ENCODE peak calls at places on chromosomes 4 and X, in six cellular contexts. M is heart right ventricle, O is right cardiac atrium, C is mammary epithelial cell, Y is body of pancreas, V is suprapubic skin. K is an unnamed sample.

GRCh38 chrX:9730078-9730477 is 35.6 kb downstream of the GPR143 start:
- DNase-seq in O (no peak), Y (no peak), V (no peak), M (no peak), C (no peak), K (no peak)

GRCh38 chr4:143558823-143559756 is 45.6 kb downstream of the SMARCA5 start:
- DNase-seq in M (peak; percentile 62), O (peak; percentile 85), V (peak; percentile 70), Y (peak; percentile 92), C (peak; percentile 73), K (peak; percentile 79)

GRCh38 chrX:118271770-118272169 is 74.1 kb upstream of the WDR44 start:
- DNase-seq in Y (no peak), M (no peak), C (no peak), O (no peak), V (no peak), K (no peak)

GRCh38 chr4:2762048-2762447 is 5.9 kb upstream of the TNIP2 start:
- DNase-seq in O (no peak), Y (no peak), C (no peak), M (no peak), V (no peak), K (no peak)

GRCh38 chrX:69282893-69283690 is 117.8 kb upstream of the PJA1 start:
- DNase-seq in C (no peak), Y (no peak), O (no peak), M (no peak), V (no peak), K (no peak)

GRCh38 chr4:113481820-113482219 is 279.7 kb downstream of the CAMK2D start:
- DNase-seq in V (no peak), M (no peak), Y (no peak), C (no peak), O (no peak), K (no peak)

GRCh38 chr4:2832309-2832980 is 11.2 kb upstream of the ADD1 start:
- DNase-seq in V (no peak), Y (peak; percentile 2), C (no peak), O (peak; percentile 41), M (no peak), K (no peak)

GRCh38 chrX:104522386-104522785 is 43.6 kb upstream of the IL1RAPL2 start:
- DNase-seq in V (no peak), C (no peak), Y (no peak), M (no peak), O (no peak), K (no peak)

GRCh38 chr4:89997171-89997704 is 102.6 kb downstream of the MMRN1 start:
- DNase-seq in V (no peak), Y (no peak), M (no peak), O (no peak), C (peak; percentile 5), K (no peak)

GRCh38 chr4:3375688-3376087 is 66.1 kb upstream of the HGFAC start:
- DNase-seq in V (no peak), Y (no peak), O (peak; percentile 66), M (no peak), C (peak; percentile 67), K (no peak)

GRCh38 chr4:109177411-109177810 is 125.0 kb downstream of the COL25A1 start:
- DNase-seq in O (no peak), M (no peak), Y (no peak), V (no peak), C (no peak), K (no peak)

GRCh38 chrX:124679199-124679598 is 332.8 kb downstream of the SH2D1A start:
- DNase-seq in O (no peak), V (no peak), C (no peak), Y (no peak), M (no peak), K (no peak)

DNA sequence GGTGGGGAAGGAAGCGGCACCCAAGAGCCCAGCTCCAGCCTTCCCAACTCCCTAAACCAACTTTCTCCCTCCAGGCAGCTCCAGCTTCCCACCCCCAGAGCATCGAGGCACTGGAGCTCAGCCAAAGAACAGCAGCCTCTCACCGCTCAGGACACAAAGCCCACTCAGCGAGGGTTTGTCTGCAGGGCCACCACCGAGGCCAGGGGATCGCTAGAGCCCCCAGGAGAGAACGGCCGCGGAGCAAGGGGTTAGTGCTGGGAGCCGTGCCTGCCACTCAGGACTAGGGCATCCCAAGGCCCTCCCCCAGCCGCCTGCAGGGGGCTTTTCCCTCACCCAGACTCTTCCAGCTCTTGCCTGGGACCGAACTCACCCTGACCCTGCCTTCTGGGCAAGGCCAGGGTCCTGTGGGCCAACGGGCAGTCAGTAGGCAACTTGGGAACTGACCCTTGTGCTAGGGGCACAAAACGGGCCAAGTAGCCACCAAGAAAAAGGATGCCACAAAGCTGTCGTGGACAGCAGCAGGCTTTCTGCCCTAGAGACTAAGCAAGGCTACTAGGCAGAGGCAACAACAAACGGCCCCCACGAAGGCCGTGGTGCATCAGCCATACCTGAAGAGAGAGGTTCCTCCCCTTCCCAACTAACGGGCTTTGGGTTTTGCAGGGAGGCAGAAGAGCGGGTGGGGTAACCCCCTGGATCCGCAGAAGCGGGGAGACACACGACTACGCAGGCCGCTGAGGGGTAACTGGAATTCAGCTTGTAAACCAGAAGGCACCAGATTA is 2.3 kb downstream of the HCFC1 start:
- DNase-seq in M (no peak), Y (no peak), V (peak; percentile 65), O (no peak), C (no peak), K (no peak)
- H3K4me3 ChIP-seq in M (no peak overlapping the region), Y (no peak overlapping the region), V (peak overlapping the region; percentile 60), O (peak overlapping the region; percentile 78), C (peak overlapping the region; percentile 37), K (peak overlapping the region; percentile 8)

DNA sequence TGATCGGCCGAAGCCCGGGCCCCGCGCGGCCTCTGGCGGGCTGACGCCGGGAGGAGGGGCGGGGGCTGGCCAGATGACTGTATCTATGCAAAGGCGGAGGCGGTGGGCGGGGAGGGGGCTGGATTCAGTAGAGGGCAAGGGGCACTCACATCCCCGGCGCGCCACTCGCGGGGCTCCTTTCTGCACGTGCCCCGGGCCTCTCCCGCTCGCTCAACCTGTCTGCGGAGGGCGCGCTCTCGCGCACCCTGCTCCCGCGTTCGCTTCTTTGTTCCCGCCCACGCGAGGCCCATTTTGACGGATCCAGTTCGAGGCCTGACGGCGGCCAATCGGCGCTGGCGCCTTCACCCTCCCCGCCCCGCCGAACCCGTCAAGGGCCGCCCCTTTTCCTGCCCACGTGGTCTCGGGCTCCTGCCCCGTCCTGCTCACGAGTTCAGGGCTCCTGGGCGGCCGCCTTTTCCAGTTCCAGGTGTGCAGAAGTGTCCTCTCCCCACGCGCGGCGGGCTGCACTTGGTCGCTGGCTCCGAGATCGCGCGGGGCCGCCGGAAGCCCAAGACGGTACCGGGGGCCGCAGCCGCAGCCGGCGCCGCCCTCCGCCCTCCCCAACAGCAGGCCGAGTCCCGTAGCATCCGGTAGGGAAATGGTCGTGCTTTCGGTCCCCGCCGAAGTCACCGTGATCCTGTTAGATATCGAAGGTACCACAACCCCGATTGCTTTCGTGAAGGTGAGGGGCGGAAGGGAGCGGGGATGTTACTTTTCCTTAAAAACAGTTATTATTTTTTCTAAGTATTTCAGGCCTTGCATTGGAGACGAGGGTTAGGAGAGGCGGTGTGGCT is at the start of the genes ENOPH1 and HNRNPDL:
- DNase-seq in O (peak; percentile 98), M (peak; percentile 94), Y (peak; percentile 96), C (peak; percentile 98), V (peak; percentile 97), K (peak; percentile 97)
- H3K4me1 ChIP-seq in O (peaks cover 3% of the 10 kb centered on the region), M (peaks cover 22% of the 10 kb centered on the region), Y (peaks cover 42% of the 10 kb centered on the region), C (peaks cover 36% of the 10 kb centered on the region), V (peaks cover 49% of the 10 kb centered on the region), K (peaks cover 11% of the 10 kb centered on the region)

DNA sequence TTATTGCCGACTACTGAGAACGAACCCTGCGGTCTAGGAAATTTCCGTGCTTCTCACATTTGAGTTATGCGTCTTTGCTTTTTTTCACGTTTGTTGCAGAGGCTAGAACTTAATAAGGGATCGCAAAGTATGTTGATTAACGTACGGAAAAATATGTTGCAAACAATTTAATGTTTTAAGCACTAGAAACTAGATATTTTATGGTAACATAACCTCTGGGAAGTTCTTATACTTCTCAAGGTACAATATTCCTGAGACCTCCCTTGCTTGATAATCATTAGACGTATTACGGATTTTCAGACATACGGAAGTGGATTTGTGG is 636 bp upstream of the PRDM5 start:
- DNase-seq in V (no peak), Y (no peak), O (no peak), M (no peak), C (no peak), K (no peak)
- H3K27ac ChIP-seq in V (peak overlapping the region; percentile 90), Y (peak overlapping the region; percentile 92), O (peak overlapping the region; percentile 86), M (peak overlapping the region; percentile 99), C (no peak overlapping the region), K (peak overlapping the region; percentile 99)

GRCh38 chrX:84501798-84502628 is at the start of gene HDX:
- DNase-seq in Y (peak; percentile 85), C (peak; percentile 80), O (peak; percentile 95), M (peak; percentile 83), V (peak; percentile 90), K (peak; percentile 84)
- H3K4me3 ChIP-seq in Y (peak within 1 kb of the TSS; percentile 34), C (peak within 1 kb of the TSS; percentile 59), O (peak within 1 kb of the TSS; percentile 95), M (peak within 1 kb of the TSS; percentile 25), V (peak within 1 kb of the TSS; percentile 55), K (peak within 1 kb of the TSS; percentile 52)

DNA sequence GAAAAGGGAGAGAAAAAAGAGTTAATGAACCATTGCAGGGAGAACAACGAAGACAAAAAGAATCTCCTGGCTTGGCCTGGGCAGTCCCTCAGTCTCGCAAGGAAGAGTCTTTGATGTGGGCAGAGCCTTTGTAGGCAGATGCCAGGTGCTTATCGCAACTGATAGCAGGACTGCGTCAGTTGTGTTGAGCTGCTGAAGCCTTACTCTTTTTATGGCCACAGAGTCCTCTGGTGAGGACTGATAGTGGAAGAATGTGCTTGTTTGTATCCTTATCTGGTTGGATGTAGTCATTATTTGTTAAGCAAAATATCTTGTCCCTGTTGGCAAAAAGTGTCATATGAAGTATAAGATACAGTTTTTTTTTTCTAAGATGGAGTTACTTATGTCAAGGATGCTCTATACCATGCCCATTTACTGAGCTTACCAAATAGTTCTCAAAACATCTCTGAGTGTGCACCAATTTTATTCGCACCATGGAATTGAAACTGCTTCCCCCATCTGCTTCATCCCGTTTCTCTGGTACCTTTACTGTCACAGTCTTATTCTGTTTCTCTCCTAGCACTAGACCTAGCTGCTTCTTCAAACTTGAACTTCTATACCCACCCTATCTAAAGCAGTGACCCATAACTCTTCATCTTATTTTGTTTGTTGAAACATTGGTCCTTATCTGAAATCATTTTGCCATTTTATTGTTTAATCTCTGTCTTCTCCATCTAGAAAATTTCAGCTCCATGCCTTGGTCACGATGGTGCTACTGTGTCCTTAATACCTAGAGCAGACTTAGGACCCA is 47.0 kb upstream of the SPRY1 start:
- DNase-seq in C (no peak), M (no peak), Y (no peak), V (no peak), O (no peak), K (no peak)
- H3K4me1 ChIP-seq in C (peaks cover 22% of the 10 kb centered on the region), M (no peaks in the 10 kb centered on the region), Y (peaks cover 12% of the 10 kb centered on the region), V (peaks cover 28% of the 10 kb centered on the region), O (no peaks in the 10 kb centered on the region), K (peaks cover 3% of the 10 kb centered on the region)